ENCODE peak calls at places on chromosomes 3 and 15, in four cellular contexts. Z, C, S and V are unnamed samples. For H3K36me3, the result is how much of the 10 kb centered on the place peaks cover.

GRCh38 chr3:134886991-134887390 is 91.9 kb downstream of the EPHB1 start:
- DNase-seq in Z (no peak), C (no peak), S (no peak), V (no peak)

GRCh38 chr3:103025880-103026279 is 591.1 kb downstream of the ZPLD1 start:
- DNase-seq in Z (no peak), C (no peak), S (no peak), V (no peak)

GRCh38 chr15:38514601-38515000 is 50.0 kb downstream of the RASGRP1 start:
- DNase-seq in Z (no peak), C (no peak), S (no peak), V (no peak)

GRCh38 chr3:149442845-149443544 is 31.5 kb upstream of the TM4SF4 start:
- DNase-seq in Z (no peak), C (no peak), S (peak), V (peak)

GRCh38 chr3:197854596-197855343 is 63.7 kb downstream of the LRCH3 start:
- DNase-seq in Z (peak), C (no peak), S (peak), V (no peak)

GRCh38 chr3:10463191-10464067 is 42.0 kb downstream of the ATP2B2 start:
- DNase-seq in Z (no peak), C (no peak), S (no peak), V (no peak)

GRCh38 chr3:89440351-89440750 is 332.9 kb downstream of the EPHA3 start:
- DNase-seq in Z (no peak), C (no peak), S (no peak), V (no peak)

GRCh38 chr3:38662544-38662943 is 13.1 kb upstream of the SCN5A start:
- DNase-seq in Z (no peak), C (no peak), S (peak), V (no peak)

GRCh38 chr3:120350431-120350941 is 1.3 kb upstream of the LRRC58 start:
- DNase-seq in Z (peak), C (peak), S (peak), V (peak)

GRCh38 chr3:100097919-100098896 is 16.1 kb downstream of the FILIP1L start:
- DNase-seq in Z (peak), C (no peak), S (no peak), V (no peak)

GRCh38 chr3:150132101-150132749 is 161.5 kb upstream of the PFN2 start:
- DNase-seq in Z (no peak), C (no peak), S (no peak), V (peak)

GRCh38 chr3:64224826-64225606 is at the start of gene PRICKLE2:
- DNase-seq in Z (peak), C (peak), S (peak), V (peak)

GRCh38 chr15:68305420-68305871 is 27.9 kb downstream of the FEM1B start:
- DNase-seq in Z (peak), C (no peak), S (no peak), V (no peak)

GRCh38 chr15:63983071-63983711 is 63.1 kb downstream of the DAPK2 start:
- DNase-seq in Z (no peak), C (no peak), S (no peak), V (no peak)

GRCh38 chr3:47096955-47097354 is 67.0 kb downstream of the SETD2 start:
- DNase-seq in Z (no peak), C (no peak), S (peak), V (no peak)

GRCh38 chr3:107523361-107524213 is 825 bp downstream of the BBX start:
- DNase-seq in Z (peak), C (peak), S (peak), V (peak)

GRCh38 chr15:58551764-58552504 is 120.1 kb downstream of the LIPC start:
- DNase-seq in Z (peak), C (no peak), S (peak), V (no peak)

GRCh38 chr3:127811717-127812116 is 10.6 kb downstream of the MGLL start:
- DNase-seq in Z (no peak), C (no peak), S (no peak), V (no peak)

GRCh38 chr3:127809611-127810010 is 12.7 kb downstream of the MGLL start:
- DNase-seq in Z (no peak), C (no peak), S (no peak), V (no peak)

GRCh38 chr3:127808197-127808596 is 14.1 kb downstream of the MGLL start:
- DNase-seq in Z (no peak), C (no peak), S (no peak), V (peak)

GRCh38 chr3:127812151-127812550 is 10.2 kb downstream of the MGLL start:
- DNase-seq in Z (no peak), C (no peak), S (no peak), V (no peak)

GRCh38 chr3:127809211-127809610 is 13.1 kb downstream of the MGLL start:
- DNase-seq in Z (no peak), C (no peak), S (no peak), V (no peak)
- H3K4me3 ChIP-seq in Z (no peak), C (no peak), S (no peak), V (no peak)

DNA sequence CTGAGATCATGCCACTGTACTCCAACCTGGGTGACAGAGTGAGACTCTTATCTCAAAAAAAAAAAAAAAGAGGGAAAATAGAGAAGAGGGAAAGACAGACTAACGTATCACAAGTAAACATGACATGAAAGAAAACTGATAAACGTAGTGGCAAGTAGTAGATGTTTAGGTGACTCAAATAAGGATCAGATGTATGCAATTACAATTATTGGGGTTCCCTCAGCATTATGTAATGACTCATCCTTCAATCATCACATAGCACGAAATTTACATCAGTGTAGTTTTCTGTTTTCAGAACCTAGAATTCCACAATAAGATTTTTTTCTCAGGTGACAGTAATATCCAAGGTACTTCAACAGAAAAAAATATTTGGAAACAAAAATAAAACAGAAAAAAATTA is 46.6 kb downstream of the DPP8 start:
- DNase-seq in Z (no peak), C (no peak), S (no peak), V (no peak)
- H3K36me3 ChIP-seq in Z (under half), C (under half), S (under half), V (under half)

GRCh38 chr3:12490547-12490946 is 6.3 kb downstream of the TSEN2 start:
- DNase-seq in Z (no peak), C (no peak), S (no peak), V (no peak)

GRCh38 chr3:12496453-12496761 is 12.1 kb downstream of the TSEN2 start:
- DNase-seq in Z (no peak), C (no peak), S (no peak), V (no peak)

GRCh38 chr3:12501360-12502020 is 17.2 kb downstream of the TSEN2 start:
- DNase-seq in Z (no peak), C (no peak), S (peak), V (no peak)

GRCh38 chr3:12495749-12496452 is 11.6 kb downstream of the TSEN2 start:
- DNase-seq in Z (no peak), C (no peak), S (no peak), V (no peak)
- TF ChIP-seq CTCF in Z (no peak), C (no peak), S (no peak), V (peak)

GRCh38 chr3:31543375-31543774 is 10.7 kb downstream of the STT3B start:
- DNase-seq in Z (no peak), C (no peak), S (peak), V (no peak)

GRCh38 chr3:31542246-31542645 is 9.5 kb downstream of the STT3B start:
- DNase-seq in Z (no peak), C (no peak), S (no peak), V (no peak)

GRCh38 chr3:31544634-31545033 is 11.9 kb downstream of the STT3B start:
- DNase-seq in Z (no peak), C (no peak), S (peak), V (no peak)

GRCh38 chr3:31539275-31539674 is 6.5 kb downstream of the STT3B start:
- DNase-seq in Z (no peak), C (no peak), S (no peak), V (no peak)

DNA sequence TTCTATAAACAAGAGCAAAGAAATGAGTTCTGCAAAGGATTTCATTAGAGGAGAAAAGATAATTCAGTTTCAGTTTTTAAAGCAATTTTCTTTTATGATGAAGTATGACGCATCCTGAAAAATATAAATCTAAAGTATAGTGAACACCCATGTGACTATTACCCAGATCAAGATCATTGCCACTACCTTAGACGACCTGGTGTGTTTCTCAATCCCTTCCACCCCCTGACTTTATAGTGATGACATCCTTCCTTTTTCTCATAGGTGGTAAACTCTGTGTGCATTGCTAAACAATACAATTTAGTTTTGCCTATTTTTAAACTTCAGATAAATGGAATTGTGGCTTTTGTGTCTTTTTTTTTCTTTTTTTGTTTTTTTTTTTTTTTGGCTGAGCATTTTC is 8.4 kb downstream of the STT3B start:
- DNase-seq in Z (no peak), C (no peak), S (no peak), V (no peak)
- H3K4me3 ChIP-seq in Z (no peak), C (no peak), S (no peak), V (no peak)

GRCh38 chr15:41814534-41814933 is 13.4 kb upstream of the JMJD7 start:
- DNase-seq in Z (no peak), C (no peak), S (no peak), V (no peak)

GRCh38 chr15:41819455-41820050 is 8.3 kb upstream of the JMJD7 start:
- DNase-seq in Z (no peak), C (peak), S (no peak), V (no peak)

GRCh38 chr15:41817781-41818180 is 10.1 kb upstream of the JMJD7 start:
- DNase-seq in Z (no peak), C (no peak), S (no peak), V (no peak)

GRCh38 chr15:41816788-41817187 is 11.1 kb upstream of the JMJD7 start:
- DNase-seq in Z (no peak), C (no peak), S (no peak), V (no peak)

DNA sequence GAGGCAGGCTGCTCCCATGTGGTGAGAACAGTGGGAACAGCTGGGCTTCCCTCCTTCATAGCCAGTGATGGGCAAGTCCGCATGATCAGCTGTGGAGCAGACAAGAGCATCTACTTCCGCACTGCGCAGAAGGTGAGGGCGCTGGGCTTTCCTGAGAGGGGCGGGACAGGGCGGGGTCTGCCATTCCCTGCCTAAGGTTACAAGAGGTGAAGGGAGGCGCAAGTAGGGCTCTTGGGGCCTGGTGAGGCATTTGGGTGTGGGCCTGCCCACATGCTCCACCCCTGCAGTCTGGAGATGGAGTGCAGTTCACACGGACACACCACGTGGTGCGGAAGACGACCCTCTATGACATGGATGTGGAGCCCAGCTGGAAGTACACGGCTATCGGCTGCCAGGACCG is 10.6 kb upstream of the JMJD7 start:
- DNase-seq in Z (no peak), C (no peak), S (no peak), V (no peak)
- H3K36me3 ChIP-seq in Z (under half), C (under half), S (under half), V (under half)

DNA sequence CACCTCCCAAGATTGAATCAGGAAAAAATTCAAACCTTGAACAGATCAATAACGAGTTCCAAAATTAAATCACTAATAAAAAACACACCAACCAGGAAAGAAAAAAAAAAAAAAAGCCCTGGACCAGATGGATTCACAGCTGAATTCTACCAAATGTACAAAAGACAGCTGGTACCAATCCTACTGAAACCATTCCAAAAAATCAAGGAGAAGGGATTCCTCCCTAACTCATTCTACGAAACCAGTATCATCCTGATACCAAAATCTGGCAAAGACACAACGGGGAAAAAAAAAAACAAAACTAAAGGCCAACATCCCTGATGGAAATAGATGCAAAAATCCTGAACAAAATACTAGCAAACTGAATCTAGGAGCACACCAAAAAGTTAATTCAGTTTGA is 54.4 kb upstream of the SLC12A8 start:
- DNase-seq in Z (no peak), C (no peak), S (no peak), V (no peak)
- TF ChIP-seq CTCF in Z (no peak), C (no peak), S (no peak), V (no peak)

DNA sequence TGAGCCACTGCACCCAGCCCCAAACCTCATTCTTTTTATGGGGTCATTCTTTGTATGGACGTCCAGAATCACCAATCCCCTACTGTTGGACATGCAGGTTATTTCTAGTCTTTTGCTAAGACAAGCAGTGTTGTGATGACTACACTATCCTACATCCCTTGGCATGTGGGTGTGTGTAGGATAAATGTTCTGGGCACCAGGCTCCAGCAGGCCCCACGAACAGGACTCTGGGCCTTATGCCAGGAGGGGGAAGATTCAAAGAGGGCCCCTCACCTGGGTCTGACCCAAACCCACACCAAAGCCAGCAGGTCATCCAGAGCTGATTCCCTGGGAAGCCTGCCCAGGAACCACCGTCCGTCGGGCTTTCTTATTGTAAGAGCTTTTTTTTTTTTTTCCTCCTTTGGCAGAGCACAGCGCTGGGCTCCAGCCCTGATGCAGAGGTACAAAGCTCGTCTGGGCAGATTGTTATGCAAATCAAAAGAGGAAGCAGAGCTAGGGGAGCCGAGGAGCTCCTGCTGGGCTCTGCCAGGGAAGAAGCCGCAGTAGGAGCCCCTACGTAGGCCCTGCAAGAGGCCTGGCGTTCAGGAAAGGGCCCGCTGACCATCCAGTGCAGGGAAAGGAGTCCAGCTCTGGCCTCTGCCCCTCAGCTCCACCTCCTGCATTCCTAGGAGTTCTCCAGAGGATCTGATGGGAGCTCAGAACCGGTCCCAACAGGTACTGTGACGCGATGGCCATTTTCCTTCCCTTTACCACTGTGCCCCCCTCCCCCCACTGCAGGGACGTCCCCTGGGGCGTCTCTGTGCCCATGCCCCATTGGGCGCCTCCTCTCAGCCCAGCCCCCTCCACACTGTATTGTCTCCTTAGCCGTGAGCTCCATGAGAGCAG is 29.0 kb upstream of the FURIN start:
- DNase-seq in Z (no peak), C (no peak), S (no peak), V (peak)
- H3K4me3 ChIP-seq in Z (no peak), C (no peak), S (no peak), V (peak)

GRCh38 chr15:100966997-100967396 is 47.8 kb downstream of the LRRK1 start:
- DNase-seq in Z (no peak), C (no peak), S (no peak), V (no peak)

GRCh38 chr15:100973351-100974034 is 54.3 kb downstream of the LRRK1 start:
- DNase-seq in Z (no peak), C (peak), S (no peak), V (no peak)

GRCh38 chr15:100968043-100968966 is 49.1 kb downstream of the LRRK1 start:
- DNase-seq in Z (no peak), C (no peak), S (no peak), V (no peak)

GRCh38 chr15:100975043-100975442 is 55.9 kb downstream of the LRRK1 start:
- DNase-seq in Z (no peak), C (no peak), S (no peak), V (no peak)

GRCh38 chr15:100972975-100973350 is 53.8 kb downstream of the LRRK1 start:
- DNase-seq in Z (no peak), C (peak), S (no peak), V (no peak)
- H3K36me3 ChIP-seq in Z (under half), C (under half), S (under half), V (under half)